ENCODE peak calls at places on chromosomes 5 and 9, in five cellular contexts. V is HepG2, W is IMR-90, M is GM12878, Q is PC-3. N is an unnamed sample.

GRCh38 chr9:72338631-72339030 is 26.4 kb downstream of the ZFAND5 start:
- DNase-seq in V (no peak), W (no peak), M (no peak), Q (no peak), N (no peak)

GRCh38 chr9:36798350-36799065 is 225.8 kb downstream of the MELK start:
- DNase-seq in V (peak; percentile 24), W (no peak), M (no peak), Q (peak; percentile 48), N (no peak)

GRCh38 chr5:140565024-140565779 is 574 bp downstream of the SLC35A4 start:
- DNase-seq in V (no peak), W (peak; percentile 33), M (no peak), Q (peak; percentile 35), N (no peak)

GRCh38 chr5:154146409-154146808 is 44.1 kb upstream of the GALNT10 start:
- DNase-seq in V (no peak), W (no peak), M (no peak), Q (no peak), N (no peak)

GRCh38 chr5:18740301-18740700 is 1106.0 kb downstream of the TAF11L14 start:
- DNase-seq in V (no peak), W (no peak), M (no peak), Q (no peak), N (no peak)

GRCh38 chr5:143207563-143208364 is 195.7 kb downstream of the NR3C1 start:
- DNase-seq in V (no peak), W (peak; percentile 15), M (peak; percentile 78), Q (no peak), N (no peak)

GRCh38 chr5:88290801-88291200 is 22.2 kb upstream of the TMEM161B start:
- DNase-seq in V (no peak), W (peak; percentile 72), M (no peak), Q (peak; percentile 51), N (no peak)

GRCh38 chr5:120789918-120790714 is 326.0 kb downstream of the PRR16 start:
- DNase-seq in V (no peak), W (no peak), M (no peak), Q (no peak), N (no peak)

GRCh38 chr9:122546196-122546595 is 6.7 kb upstream of the OR1N2 start:
- DNase-seq in V (no peak), W (no peak), M (no peak), Q (no peak), N (no peak)

GRCh38 chr5:99000878-99001277 is 72.1 kb upstream of the CHD1 start:
- DNase-seq in V (no peak), W (peak; percentile 9), M (no peak), Q (peak; percentile 27), N (no peak)

GRCh38 chr9:27765266-27765665 is 192.0 kb upstream of the C9orf72 start:
- DNase-seq in V (no peak), W (no peak), M (no peak), Q (no peak), N (no peak)

GRCh38 chr5:89263846-89264245 is 380.9 kb upstream of the MEF2C start:
- DNase-seq in V (no peak), W (no peak), M (no peak), Q (no peak), N (no peak)

GRCh38 chr9:706606-707451 is 134.7 kb upstream of the DMRT1 start:
- DNase-seq in V (peak; percentile 85), W (peak; percentile 75), M (no peak), Q (peak; percentile 49), N (peak; percentile 91)

GRCh38 chr9:99682870-99683269 is 138.8 kb upstream of the NR4A3 start:
- DNase-seq in V (no peak), W (no peak), M (no peak), Q (no peak), N (no peak)

GRCh38 chr9:13122756-13123369 is 156.6 kb downstream of the MPDZ start:
- DNase-seq in V (no peak), W (no peak), M (no peak), Q (no peak), N (no peak)

GRCh38 chr9:108724669-108725068 is 131.1 kb downstream of the ACTL7B start:
- DNase-seq in V (no peak), W (no peak), M (no peak), Q (no peak), N (no peak)

GRCh38 chr5:79413112-79413511 is 100.8 kb downstream of the HOMER1 start:
- DNase-seq in V (no peak), W (no peak), M (no peak), Q (peak; percentile 23), N (no peak)

GRCh38 chr9:34985311-34985899 is 4.1 kb upstream of the DNAJB5 start:
- DNase-seq in V (peak; percentile 57), W (peak; percentile 63), M (no peak), Q (peak; percentile 65), N (no peak)

GRCh38 chr5:139446956-139447779 is 7.8 kb upstream of the DNAJC18 start:
- DNase-seq in V (no peak), W (peak; percentile 35), M (peak; percentile 87), Q (peak; percentile 4), N (no peak)

GRCh38 chr9:119639287-119639955 is 270.2 kb upstream of the BRINP1 start:
- DNase-seq in V (no peak), W (no peak), M (no peak), Q (no peak), N (no peak)

GRCh38 chr5:87340716-87341115 is 72.0 kb downstream of the CCNH start:
- DNase-seq in V (no peak), W (no peak), M (peak; percentile 90), Q (no peak), N (no peak)

GRCh38 chr5:89315194-89315593 is 432.2 kb upstream of the MEF2C start:
- DNase-seq in V (no peak), W (peak; percentile 8), M (no peak), Q (no peak), N (no peak)

GRCh38 chr5:16321284-16321683 is 141.7 kb upstream of the MARCHF11 start:
- DNase-seq in V (no peak), W (no peak), M (no peak), Q (no peak), N (no peak)

GRCh38 chr5:86360801-86361200 is 256.9 kb upstream of the COX7C start:
- DNase-seq in V (no peak), W (no peak), M (no peak), Q (peak; percentile 16), N (no peak)

GRCh38 chr5:1557114-1557873 is 33.5 kb upstream of the LPCAT1 start:
- DNase-seq in V (no peak), W (no peak), M (no peak), Q (peak; percentile 44), N (no peak)

GRCh38 chr5:159415301-159415937 is 85.1 kb upstream of the IL12B start:
- DNase-seq in V (no peak), W (no peak), M (no peak), Q (no peak), N (no peak)

GRCh38 chr9:98714833-98715232 is 6.1 kb upstream of the GABBR2 start:
- DNase-seq in V (no peak), W (no peak), M (no peak), Q (no peak), N (no peak)

GRCh38 chr5:66306105-66306843 is 162.2 kb downstream of the SREK1 start:
- DNase-seq in V (peak; percentile 55), W (peak; percentile 63), M (no peak), Q (peak; percentile 57), N (no peak)

DNA sequence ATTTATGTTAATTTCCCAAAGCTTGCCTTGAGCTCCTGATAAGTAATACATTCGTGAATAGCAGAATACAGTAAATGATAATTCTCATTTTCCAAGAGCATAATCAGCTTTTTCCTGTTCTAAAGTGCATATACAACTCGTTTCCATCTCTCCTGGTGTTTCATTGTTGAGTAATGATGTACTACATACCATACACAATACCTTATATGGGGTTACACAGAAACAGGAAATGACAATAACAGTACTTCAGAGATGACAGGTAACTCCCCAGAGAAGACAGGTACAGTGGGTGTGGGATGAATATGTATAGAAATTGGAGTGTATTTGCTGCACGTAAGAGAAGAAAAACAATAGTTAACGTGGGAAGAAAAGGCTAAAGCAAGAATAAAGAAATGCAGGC is 287.1 kb downstream of the TENT4A start:
- DNase-seq in V (no peak), W (no peak), M (no peak), Q (no peak), N (no peak)
- H3K9ac ChIP-seq in V (no peak overlapping the region), W (no peak overlapping the region), M (no peak overlapping the region), Q (no peak overlapping the region), N (no peak overlapping the region)

GRCh38 chr9:129463477-129463876 is 157.4 kb downstream of the C9orf50 start:
- DNase-seq in V (no peak), W (no peak), M (no peak), Q (no peak), N (no peak)

GRCh38 chr9:129467739-129468666 is 152.9 kb downstream of the C9orf50 start:
- DNase-seq in V (no peak), W (no peak), M (no peak), Q (no peak), N (no peak)

GRCh38 chr9:129464972-129465833 is 155.7 kb downstream of the C9orf50 start:
- DNase-seq in V (no peak), W (peak; percentile 60), M (no peak), Q (no peak), N (peak; percentile 91)

GRCh38 chr9:129467004-129467588 is 153.8 kb downstream of the C9orf50 start:
- DNase-seq in V (no peak), W (no peak), M (no peak), Q (no peak), N (no peak)

DNA sequence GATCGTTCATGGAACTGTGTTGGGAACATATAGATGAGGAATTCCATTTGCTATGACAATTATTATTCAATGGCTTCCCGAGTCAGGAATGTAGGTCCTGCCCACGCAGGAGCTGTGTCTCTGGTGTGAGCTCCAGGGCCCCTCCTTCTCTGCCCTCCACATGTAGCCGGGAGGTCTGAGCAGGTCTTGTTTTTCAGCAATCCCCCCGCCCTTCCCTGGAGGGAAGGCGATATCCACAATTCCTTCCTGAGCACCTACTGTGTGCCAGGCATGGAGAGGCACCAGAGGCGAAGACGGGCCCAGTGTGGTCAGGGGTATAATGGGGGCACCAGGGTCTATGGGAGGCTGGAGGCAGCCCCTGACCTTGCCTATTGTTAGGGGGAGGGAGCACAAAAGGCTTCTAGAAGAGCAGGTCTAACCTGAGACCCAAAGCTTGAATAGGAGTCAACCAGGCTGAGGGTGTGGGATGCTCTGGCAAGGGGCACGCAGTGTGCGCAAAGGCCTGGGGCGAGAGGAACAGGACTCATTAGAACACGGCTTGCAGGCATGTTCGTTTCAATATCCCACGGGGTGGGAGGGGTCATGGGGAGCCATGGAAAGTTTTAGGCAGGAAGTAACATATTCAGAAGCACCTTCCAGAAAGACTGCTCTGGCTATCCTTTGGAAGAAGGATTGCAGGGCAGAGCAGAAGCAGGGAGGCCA is 154.9 kb downstream of the C9orf50 start:
- DNase-seq in V (no peak), W (no peak), M (no peak), Q (no peak), N (no peak)
- H3K4me1 ChIP-seq in V (peaks cover 47% of the 10 kb centered on the region), W (peaks cover 16% of the 10 kb centered on the region), M (peaks cover 1% of the 10 kb centered on the region), Q (peaks cover 4% of the 10 kb centered on the region), N (peaks cover 15% of the 10 kb centered on the region)

GRCh38 chr9:127959841-127960409 is 20.9 kb downstream of the EEIG1 start:
- DNase-seq in V (no peak), W (no peak), M (no peak), Q (no peak), N (no peak)
- H3K9ac ChIP-seq in V (peak overlapping the region; percentile 41), W (no peak overlapping the region), M (no peak overlapping the region), Q (no peak overlapping the region), N (peak overlapping the region; percentile 27)

DNA sequence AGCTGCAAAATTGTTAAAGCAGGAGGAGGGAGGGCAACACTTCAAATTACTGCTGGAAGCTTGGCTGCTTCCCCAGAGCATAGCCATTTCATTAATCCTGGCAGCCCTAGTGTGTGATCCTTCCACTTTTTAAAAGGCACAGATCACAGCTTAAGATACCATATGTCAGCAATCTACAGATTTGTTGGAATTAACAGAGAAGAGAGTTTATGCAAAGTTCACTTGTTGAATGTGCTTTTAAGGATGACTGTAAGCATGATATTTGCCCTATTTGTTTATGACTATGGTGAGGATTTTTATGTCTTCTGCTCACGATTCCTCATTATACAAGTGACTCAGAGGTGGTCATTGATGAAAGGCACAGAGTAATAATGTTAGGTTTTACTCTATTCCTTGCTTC is 156.0 kb upstream of the CDKN2B start:
- DNase-seq in V (no peak), W (peak; percentile 67), M (no peak), Q (peak; percentile 52), N (no peak)
- H3K4me1 ChIP-seq in V (no peaks in the 10 kb centered on the region), W (peaks cover 5% of the 10 kb centered on the region), M (no peaks in the 10 kb centered on the region), Q (peaks cover 39% of the 10 kb centered on the region), N (no peaks in the 10 kb centered on the region)

N was measured in kidney.